ENCODE peak calls at places on chromosomes 16 and 17, in six cellular contexts. P, U, Y, W, T and F are unnamed samples.

GRCh38 chr16:56189990-56190902 is 1.0 kb upstream of the GNAO1 start:
- DNase-seq in P (no peak), U (no peak), Y (no peak), W (no peak), T (no peak), F (no peak)

GRCh38 chr16:50265260-50265659 is 1.1 kb upstream of the ADCY7 start:
- DNase-seq in P (peak), U (no peak), Y (peak), W (peak), T (no peak), F (peak)

GRCh38 chr17:37385439-37385990 is 9.7 kb downstream of the C17orf78 start:
- DNase-seq in P (no peak), U (no peak), Y (no peak), W (no peak), T (no peak), F (no peak)

GRCh38 chr17:44655983-44656700 is at the start of gene MEIOC:
- DNase-seq in P (peak), U (no peak), Y (peak), W (no peak), T (peak), F (peak)

GRCh38 chr16:69796285-69797118 is 34.4 kb downstream of the WWP2 start:
- DNase-seq in P (peak), U (peak), Y (peak), W (peak), T (peak), F (peak)

GRCh38 chr16:59748531-59748930 is 1014.4 kb upstream of the GOT2 start:
- DNase-seq in P (no peak), U (no peak), Y (no peak), W (no peak), T (no peak), F (peak)

GRCh38 chr17:50993544-50993943 is 127.1 kb downstream of the SPAG9 start:
- DNase-seq in P (no peak), U (no peak), Y (no peak), W (peak), T (no peak), F (no peak)

GRCh38 chr17:29567362-29568330 is 809 bp upstream of the ABHD15 start:
- DNase-seq in P (peak), U (peak), Y (peak), W (no peak), T (no peak), F (peak)

GRCh38 chr16:89325861-89326471 is 108.5 kb downstream of the ZNF778 start:
- DNase-seq in P (no peak), U (no peak), Y (peak), W (peak), T (peak), F (peak)

GRCh38 chr17:73138541-73139138 is 26.2 kb upstream of the SSTR2 start:
- DNase-seq in P (no peak), U (no peak), Y (no peak), W (no peak), T (no peak), F (no peak)

GRCh38 chr16:17989255-17989654 is 347.3 kb downstream of the NPIPA8 start:
- DNase-seq in P (no peak), U (no peak), Y (no peak), W (no peak), T (no peak), F (no peak)

GRCh38 chr16:86722970-86723369 is 144.6 kb downstream of the FOXL1 start:
- DNase-seq in P (no peak), U (no peak), Y (no peak), W (no peak), T (peak), F (peak)

GRCh38 chr16:378821-379182 is 3.0 kb downstream of the PGAP6 start:
- DNase-seq in P (no peak), U (no peak), Y (no peak), W (no peak), T (no peak), F (no peak)

GRCh38 chr17:28416703-28417311 is 10.8 kb upstream of the SLC46A1 start:
- DNase-seq in P (peak), U (peak), Y (peak), W (peak), T (peak), F (peak)

GRCh38 chr16:81316176-81316496 is 1.4 kb downstream of the GAN start:
- DNase-seq in P (peak), U (no peak), Y (peak), W (no peak), T (no peak), F (no peak)

GRCh38 chr17:60971515-60972369 is 294.1 kb downstream of the BCAS3 start:
- DNase-seq in P (peak), U (peak), Y (peak), W (peak), T (peak), F (peak)

GRCh38 chr16:2095315-2095853 is 40.3 kb downstream of the PKD1 start:
- DNase-seq in P (no peak), U (no peak), Y (peak), W (peak), T (peak), F (peak)